ENCODE peak calls at places on chromosome 14, in six cellular contexts. V, E, Y, Q, T and K are unnamed samples.
A peak's percentile ranks its signal among the peaks of the same experiment; 100 is the strongest.

GRCh38 chr14:69848903-69849391 is 30.3 kb upstream of the SMOC1 start:
- DNase-seq in V (no peak), E (no peak), Y (no peak), Q (no peak), T (no peak), K (no peak)

GRCh38 chr14:103250888-103251287 is 83.1 kb upstream of the EIF5 start:
- DNase-seq in V (no peak), E (no peak), Y (no peak), Q (no peak), T (no peak), K (no peak)

GRCh38 chr14:25431211-25432076 is 381.5 kb upstream of the STXBP6 start:
- DNase-seq in V (no peak), E (no peak), Y (no peak), Q (no peak), T (no peak), K (no peak)

GRCh38 chr14:33516898-33517436 is 433.9 kb downstream of the EGLN3 start:
- DNase-seq in V (no peak), E (no peak), Y (no peak), Q (no peak), T (no peak), K (no peak)

GRCh38 chr14:70663707-70664179 is 22.0 kb downstream of the TTC9 start:
- DNase-seq in V (no peak), E (no peak), Y (no peak), Q (no peak), T (no peak), K (no peak)

GRCh38 chr14:82667501-82667900 is 1133.8 kb upstream of the SEL1L start:
- DNase-seq in V (no peak), E (no peak), Y (no peak), Q (no peak), T (no peak), K (no peak)

GRCh38 chr14:21068521-21069387 is 1.4 kb upstream of the ARHGEF40 start:
- DNase-seq in V (peak; percentile 47), E (peak; percentile 70), Y (peak; percentile 36), Q (peak; percentile 66), T (peak; percentile 86), K (peak; percentile 73)

GRCh38 chr14:75479770-75480600 is 42.3 kb upstream of the BATF start:
- DNase-seq in V (no peak), E (no peak), Y (no peak), Q (no peak), T (no peak), K (no peak)

GRCh38 chr14:69610859-69611263 is 535 bp upstream of the SUSD6 start:
- DNase-seq in V (no peak), E (no peak), Y (no peak), Q (no peak), T (no peak), K (no peak)

GRCh38 chr14:45249847-45250575 is 3.0 kb downstream of the MIS18BP1 start:
- DNase-seq in V (no peak), E (no peak), Y (no peak), Q (peak; percentile 25), T (no peak), K (no peak)

GRCh38 chr14:68965261-68965761 is 13.8 kb downstream of the ACTN1 start:
- DNase-seq in V (no peak), E (no peak), Y (no peak), Q (no peak), T (peak; percentile 41), K (peak; percentile 5)

GRCh38 chr14:103123128-103123633 is at the start of gene TNFAIP2:
- DNase-seq in V (peak; percentile 79), E (no peak), Y (no peak), Q (peak; percentile 67), T (peak; percentile 92), K (peak; percentile 81)

GRCh38 chr14:55111122-55111705 is 17.8 kb upstream of the LGALS3 start:
- DNase-seq in V (no peak), E (no peak), Y (no peak), Q (no peak), T (no peak), K (no peak)

DNA sequence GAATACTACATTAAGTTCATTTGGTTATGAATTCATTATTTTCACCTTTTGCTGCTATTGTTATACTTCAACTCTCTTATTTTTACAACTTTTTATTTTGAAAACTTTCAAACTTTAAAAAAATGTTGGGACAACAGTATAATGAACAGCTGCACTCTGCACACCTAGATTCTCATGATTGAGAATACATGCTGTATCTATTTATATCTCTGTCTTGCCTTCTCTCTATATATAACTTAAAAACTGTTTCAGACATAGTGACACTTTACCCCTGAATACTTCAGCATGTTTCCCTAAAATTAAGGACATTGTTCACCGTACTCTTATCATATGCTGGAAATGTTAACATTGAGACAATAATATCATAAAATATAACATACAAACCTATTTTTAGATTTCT is 237.1 kb downstream of the GPHN start:
- DNase-seq in V (no peak), E (no peak), Y (no peak), Q (no peak), T (no peak), K (no peak)
- TF ChIP-seq CTCF in V (no peak), E (no peak), Y (no peak), Q (no peak), T (no peak), K (no peak)

GRCh38 chr14:106308839-106309389 is 782.5 kb downstream of the TMEM121 start:
- DNase-seq in V (no peak), E (no peak), Y (no peak), Q (no peak), T (peak; percentile 85), K (no peak)
- H3K9me3 ChIP-seq in V (no peaks in the 10 kb centered on the region), E (no peaks in the 10 kb centered on the region), Y (peaks cover 22% of the 10 kb centered on the region), Q (no peaks in the 10 kb centered on the region), T (no peaks in the 10 kb centered on the region), K (no peaks in the 10 kb centered on the region)

DNA sequence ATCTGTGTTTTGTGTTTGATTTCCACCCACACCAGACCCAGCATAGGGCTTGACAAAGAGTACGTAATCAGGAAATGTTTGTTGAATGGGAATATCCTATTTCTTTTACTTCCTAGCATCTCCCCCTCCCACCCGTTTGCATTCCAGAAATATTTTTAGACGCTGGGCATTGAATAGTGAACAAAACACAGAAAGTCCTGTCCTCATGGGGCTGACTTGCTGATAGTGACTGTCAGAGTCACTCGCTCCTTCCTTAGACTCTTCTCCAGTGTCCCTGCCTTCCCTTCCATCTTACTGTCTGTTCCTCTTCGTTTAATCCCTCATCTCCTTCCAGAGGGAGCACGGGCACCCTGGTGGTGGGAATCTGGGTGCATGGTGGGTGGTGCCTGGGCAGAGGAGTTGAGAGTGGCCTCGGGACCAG is 53.6 kb downstream of the SLC25A47 start:
- DNase-seq in V (no peak), E (no peak), Y (no peak), Q (no peak), T (no peak), K (no peak)
- TF ChIP-seq CTCF in V (no peak), E (no peak), Y (peak; percentile 61), Q (no peak), T (no peak), K (no peak)

GRCh38 chr14:65718629-65719028 is 306.1 kb downstream of the FUT8 start:
- DNase-seq in V (no peak), E (no peak), Y (no peak), Q (no peak), T (no peak), K (no peak)
- H3K9me3 ChIP-seq in V (peaks cover 31% of the 10 kb centered on the region), E (peaks cover 4% of the 10 kb centered on the region), Y (peaks cover 20% of the 10 kb centered on the region), Q (no peaks in the 10 kb centered on the region), T (peaks cover 43% of the 10 kb centered on the region), K (peaks cover 39% of the 10 kb centered on the region)

GRCh38 chr14:92920001-92920400 is 2.9 kb upstream of the CHGA start:
- DNase-seq in V (no peak), E (no peak), Y (no peak), Q (no peak), T (no peak), K (no peak)
- TF ChIP-seq CTCF in V (no peak), E (no peak), Y (no peak), Q (no peak), T (no peak), K (no peak)

GRCh38 chr14:57013987-57014386 is 203.7 kb upstream of the OTX2 start:
- DNase-seq in V (no peak), E (no peak), Y (no peak), Q (no peak), T (no peak), K (no peak)

GRCh38 chr14:57009585-57010515 is 199.6 kb upstream of the OTX2 start:
- DNase-seq in V (no peak), E (no peak), Y (no peak), Q (no peak), T (no peak), K (no peak)

DNA sequence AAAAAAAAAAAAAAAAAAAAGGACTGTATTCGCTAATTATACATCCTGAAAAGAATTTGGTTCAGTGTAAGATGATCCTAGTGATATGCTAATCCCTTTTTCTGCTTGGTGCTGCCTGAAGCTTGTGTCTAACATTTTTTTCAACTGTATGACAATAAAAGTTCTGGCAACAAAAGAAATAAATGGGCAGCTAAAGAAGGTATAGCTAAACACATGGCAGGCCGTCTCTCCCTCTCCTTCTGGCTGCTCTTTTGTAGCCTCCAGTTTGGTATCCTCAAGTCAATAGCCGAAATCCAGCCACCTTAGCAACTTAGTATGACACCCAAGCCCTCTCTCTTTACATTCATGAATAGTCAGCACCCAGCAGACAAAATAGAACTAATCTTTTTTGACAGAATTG is 198.3 kb upstream of the OTX2 start:
- DNase-seq in V (no peak), E (no peak), Y (no peak), Q (no peak), T (no peak), K (no peak)
- H3K9me3 ChIP-seq in V (peaks cover 20% of the 10 kb centered on the region), E (no peaks in the 10 kb centered on the region), Y (no peaks in the 10 kb centered on the region), Q (no peaks in the 10 kb centered on the region), T (peaks cover 17% of the 10 kb centered on the region), K (no peaks in the 10 kb centered on the region)

GRCh38 chr14:51750542-51750941 is 98.8 kb downstream of the FRMD6 start:
- DNase-seq in V (no peak), E (no peak), Y (peak; percentile 19), Q (no peak), T (no peak), K (no peak)
- TF ChIP-seq CTCF in V (no peak), E (no peak), Y (peak; percentile 27), Q (no peak), T (no peak), K (no peak)

DNA sequence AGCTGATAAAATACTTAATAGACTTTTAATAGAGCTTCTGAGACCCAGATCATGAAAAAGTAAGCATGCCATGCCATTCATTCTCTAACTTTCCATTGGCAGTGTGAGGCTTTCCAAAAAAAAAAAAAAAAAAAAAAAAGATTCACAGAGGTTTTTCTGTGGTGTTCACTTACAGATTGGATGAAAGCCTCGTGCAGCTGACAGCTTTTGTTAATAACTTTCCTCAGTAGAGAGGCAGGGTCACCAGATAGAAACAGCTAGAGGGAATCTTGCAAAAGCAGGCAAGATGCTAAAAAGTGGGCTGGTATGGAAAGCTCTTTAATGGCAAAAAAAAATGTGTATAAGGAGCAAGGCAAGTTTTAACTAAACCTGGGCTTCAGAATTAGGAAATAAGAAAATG is 425.1 kb downstream of the GALC start:
- DNase-seq in V (no peak), E (no peak), Y (no peak), Q (no peak), T (no peak), K (no peak)
- H3K9me3 ChIP-seq in V (peaks cover 16% of the 10 kb centered on the region), E (no peaks in the 10 kb centered on the region), Y (peaks cover 17% of the 10 kb centered on the region), Q (no peaks in the 10 kb centered on the region), T (peaks cover 21% of the 10 kb centered on the region), K (no peaks in the 10 kb centered on the region)

DNA sequence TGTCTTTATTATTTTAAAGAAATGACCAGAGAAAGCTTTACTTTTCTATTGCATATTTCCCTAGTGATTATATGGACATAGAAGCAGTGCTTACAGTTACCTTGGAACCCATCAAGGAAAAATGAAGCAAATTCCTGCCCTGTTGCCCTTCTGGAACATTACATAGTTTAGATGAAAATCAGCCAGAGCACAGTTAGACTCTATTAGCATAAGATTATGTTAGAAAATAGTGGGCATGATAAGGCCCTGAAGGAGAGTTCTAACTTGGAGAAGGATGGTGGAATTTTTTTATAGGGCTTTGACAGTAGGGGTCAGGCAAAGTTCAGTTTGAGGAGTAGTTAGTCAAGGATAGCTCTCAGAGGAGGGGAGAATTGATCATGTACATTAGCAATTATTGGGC is 74.3 kb downstream of the FUT8 start:
- DNase-seq in V (no peak), E (no peak), Y (no peak), Q (no peak), T (no peak), K (no peak)
- TF ChIP-seq CTCF in V (no peak), E (no peak), Y (no peak), Q (no peak), T (no peak), K (no peak)